ENCODE peak calls at places on chromosomes 2 and 18, in five cellular contexts. O is HFFc6, W is endodermal cell, V is Peyer's patch, A is GM20000. Q is an unnamed sample.

GRCh38 chr2:180276733-180277132 is 269.6 kb upstream of the CWC22 start:
- DNase-seq in O (no peak), W (no peak), V (no peak), A (no peak), Q (no peak)

GRCh38 chr2:216160786-216161185 is 51.6 kb downstream of the XRCC5 start:
- DNase-seq in O (no peak), W (no peak), V (no peak), A (no peak), Q (no peak)

GRCh38 chr18:45847119-45847518 is 21.6 kb downstream of the SIGLEC15 start:
- DNase-seq in O (no peak), W (no peak), V (no peak), A (no peak), Q (no peak)

GRCh38 chr2:241942416-241943208 is 73.1 kb downstream of the RTP5 start:
- DNase-seq in O (no peak), W (peak), V (no peak), A (no peak), Q (peak)

GRCh38 chr2:174259981-174260380 is 11.6 kb upstream of the OLA1 start:
- DNase-seq in O (peak), W (no peak), V (no peak), A (no peak), Q (no peak)

GRCh38 chr2:82278409-82278808 is 1973.9 kb upstream of the LRRTM1 start:
- DNase-seq in O (no peak), W (no peak), V (no peak), A (no peak), Q (no peak)

GRCh38 chr2:168427451-168427850 is 28.6 kb upstream of the CERS6 start:
- DNase-seq in O (peak), W (no peak), V (no peak), A (no peak), Q (no peak)

GRCh38 chr18:11025671-11026070 is 123.7 kb downstream of the PIEZO2 start:
- DNase-seq in O (no peak), W (no peak), V (no peak), A (no peak), Q (no peak)

GRCh38 chr2:62996534-62997186 is 54.0 kb upstream of the OTX1 start:
- DNase-seq in O (no peak), W (no peak), V (no peak), A (no peak), Q (no peak)

GRCh38 chr2:99448556-99448955 is 41.3 kb downstream of the REV1 start:
- DNase-seq in O (peak), W (no peak), V (no peak), A (no peak), Q (no peak)

GRCh38 chr2:172021955-172022354 is 22.2 kb downstream of the METAP1D start:
- DNase-seq in O (no peak), W (peak), V (no peak), A (no peak), Q (no peak)

GRCh38 chr18:11096411-11096810 is 53.0 kb downstream of the PIEZO2 start:
- DNase-seq in O (no peak), W (no peak), V (no peak), A (no peak), Q (no peak)

DNA sequence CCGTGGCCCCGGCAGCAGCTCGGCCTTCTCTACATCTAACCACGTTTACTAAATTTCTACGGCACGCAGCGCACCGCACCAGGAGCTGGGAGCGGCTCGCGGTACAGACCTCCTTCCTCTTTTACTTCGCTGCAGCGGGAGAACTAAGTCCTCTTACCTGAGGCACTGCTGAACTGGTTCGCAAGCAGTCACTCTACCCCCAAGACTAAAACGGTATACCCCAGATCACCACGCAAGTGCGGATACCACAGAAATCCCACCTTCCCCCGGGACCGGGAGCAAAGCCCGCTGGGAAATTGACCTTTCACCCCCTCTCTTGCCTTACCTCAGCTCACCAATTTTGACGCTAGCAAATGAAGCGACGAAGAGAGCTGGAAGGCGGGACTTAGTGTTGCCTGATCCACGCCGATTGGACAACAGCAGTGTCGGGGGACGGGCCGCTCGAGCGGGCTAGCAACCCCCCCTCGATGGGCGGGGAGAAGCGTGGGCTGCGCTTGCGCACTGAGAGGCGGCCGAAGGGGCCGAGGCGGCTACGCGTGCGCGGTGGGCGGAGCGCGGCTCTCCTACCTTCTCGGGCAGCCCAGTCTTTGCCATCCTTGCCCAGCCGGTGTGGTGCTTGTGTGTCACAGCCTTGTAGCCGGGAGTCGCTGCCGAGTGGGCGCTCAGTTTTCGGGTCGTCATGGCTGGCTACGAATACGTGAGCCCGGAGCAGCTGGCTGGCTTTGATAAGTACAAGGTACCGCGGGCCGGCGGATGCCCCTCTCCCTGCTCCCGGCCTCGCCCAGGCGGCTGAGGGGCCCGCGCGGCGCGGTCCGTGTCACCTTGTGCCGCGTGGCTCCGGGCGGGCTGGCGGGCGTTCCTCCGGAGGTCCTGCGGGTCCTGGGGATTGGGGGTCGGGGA is at the start of gene SELENOI:
- DNase-seq in O (peak), W (peak), V (peak), A (peak), Q (peak)
- TF ChIP-seq CTCF in O (no peak), W (no peak), V (no peak), A (no peak), Q (no peak)

GRCh38 chr18:6257950-6258349 is 156.8 kb downstream of the L3MBTL4 start:
- DNase-seq in O (no peak), W (peak), V (no peak), A (no peak), Q (no peak)
- TF ChIP-seq CTCF in O (no peak), W (peak), V (no peak), A (no peak), Q (no peak)

DNA sequence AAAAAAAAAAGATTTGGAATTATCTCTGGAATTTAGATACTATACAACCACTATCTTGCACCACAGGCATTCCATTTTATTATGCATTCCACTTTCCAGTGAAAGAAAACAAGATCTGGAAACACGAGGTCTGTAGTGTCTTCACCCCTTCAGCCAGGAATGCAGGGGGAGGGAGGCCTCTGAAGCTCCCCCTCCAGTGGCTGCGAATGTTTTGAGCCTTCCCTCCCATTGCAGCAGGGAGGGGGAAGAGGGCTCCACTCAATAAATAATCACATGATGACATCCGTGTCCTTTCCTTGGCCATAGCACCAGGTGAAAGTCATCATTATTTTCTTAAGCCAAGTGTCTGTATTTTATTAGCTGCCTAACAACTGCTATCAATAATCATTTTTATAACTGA is 38.7 kb downstream of the ALPK2 start:
- DNase-seq in O (peak), W (peak), V (no peak), A (no peak), Q (no peak)
- TF ChIP-seq CTCF in O (no peak), W (no peak), V (no peak), A (no peak), Q (no peak)

GRCh38 chr2:214830794-214831346 is 21.4 kb upstream of the BARD1 start:
- DNase-seq in O (no peak), W (peak), V (no peak), A (no peak), Q (no peak)
- TF ChIP-seq CTCF in O (peak), W (peak), V (no peak), A (peak), Q (no peak)

DNA sequence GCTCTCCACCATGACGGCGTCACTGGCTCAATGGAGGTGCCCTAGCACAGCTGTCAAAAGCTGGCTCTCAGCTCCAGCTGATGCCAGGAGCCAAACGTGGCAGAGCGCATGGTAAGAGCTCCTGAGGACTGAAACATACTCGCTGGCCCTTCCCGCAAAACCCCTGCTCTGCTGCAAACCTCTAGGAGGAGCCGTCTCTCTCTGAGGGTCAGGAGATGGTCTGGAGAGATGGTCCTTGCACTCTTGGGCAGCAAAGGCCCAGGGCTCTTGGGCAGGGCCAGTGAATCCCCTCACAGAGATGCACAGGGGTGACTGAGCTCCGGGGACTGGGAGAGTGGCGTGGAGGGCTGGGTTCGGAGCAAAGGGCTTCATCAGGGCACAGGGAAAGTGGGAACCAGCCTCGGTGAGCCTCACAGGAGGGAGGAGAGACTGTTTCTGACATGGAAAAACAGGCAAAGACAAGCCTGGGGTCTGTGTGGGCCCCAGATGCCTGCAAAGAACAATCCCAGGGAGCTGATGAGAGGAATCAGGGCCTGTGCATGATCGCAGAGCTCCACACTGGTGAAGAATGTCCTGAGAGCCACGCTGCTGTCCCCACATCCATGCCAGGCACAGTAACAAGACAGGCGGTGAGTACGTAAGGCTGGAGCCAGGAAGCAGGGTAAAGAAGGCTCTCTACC is 17.2 kb downstream of the SNORC start:
- DNase-seq in O (no peak), W (peak), V (peak), A (no peak), Q (no peak)
- TF ChIP-seq CTCF in O (no peak), W (peak), V (no peak), A (no peak), Q (no peak)

GRCh38 chr2:193861557-193861956 is 1666.8 kb upstream of the TMEFF2 start:
- DNase-seq in O (no peak), W (no peak), V (no peak), A (no peak), Q (no peak)
- TF ChIP-seq CTCF in O (no peak), W (peak), V (no peak), A (no peak), Q (no peak)

GRCh38 chr2:210884227-210884626 is 327.8 kb downstream of the CPS1 start:
- DNase-seq in O (no peak), W (no peak), V (no peak), A (no peak), Q (no peak)
- TF ChIP-seq CTCF in O (no peak), W (no peak), V (no peak), A (no peak), Q (no peak)

DNA sequence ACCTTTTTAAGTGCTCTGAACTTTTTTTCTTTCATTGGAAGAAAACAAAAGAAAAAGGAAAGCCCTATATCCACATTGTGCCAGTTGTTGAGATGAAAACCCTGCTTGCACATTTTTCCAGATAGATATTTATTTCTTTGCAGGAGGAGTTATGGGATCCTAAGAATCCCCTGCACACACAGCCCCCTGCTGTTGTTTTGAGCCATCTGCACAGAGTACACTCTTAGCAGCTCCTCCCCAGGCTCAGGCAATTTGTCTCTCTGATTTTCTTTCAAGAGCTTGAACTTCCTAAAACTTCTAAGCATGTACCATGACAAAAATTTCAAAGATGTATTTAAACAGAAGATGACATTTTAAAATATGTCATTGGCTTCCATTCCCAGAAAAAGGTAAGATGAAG is 436.9 kb downstream of the METTL4 start:
- DNase-seq in O (no peak), W (no peak), V (no peak), A (no peak), Q (no peak)
- TF ChIP-seq CTCF in O (no peak), W (peak), V (no peak), A (no peak), Q (no peak)

GRCh38 chr2:209331291-209331844 is 92.5 kb upstream of the MAP2 start:
- DNase-seq in O (peak), W (peak), V (no peak), A (no peak), Q (no peak)
- TF ChIP-seq CTCF in O (peak), W (peak), V (no peak), A (no peak), Q (no peak)

Q was measured in natural killer cell.